ENCODE peak calls at places on chromosome 22, in eight cellular contexts. I, T, F, Z, L, Q, J and V are unnamed samples.

GRCh38 chr22:49999901-50000586 is 12.5 kb downstream of the IL17REL start:
- DNase-seq in I (no peak), T (peak; percentile 62), F (no peak), Z (no peak), L (no peak), Q (peak; percentile 17), J (no peak), V (no peak)

GRCh38 chr22:27139935-27140493 is 482.6 kb downstream of the MIAT start:
- DNase-seq in I (no peak), T (no peak), F (no peak), Z (no peak), L (no peak), Q (peak; percentile 38), J (no peak), V (peak; percentile 82)

GRCh38 chr22:50717709-50718351 is 20.2 kb upstream of the ACR start:
- DNase-seq in I (no peak), T (no peak), F (no peak), Z (no peak), L (no peak), Q (no peak), J (no peak), V (no peak)

GRCh38 chr22:27850000-27850465 is 48.5 kb upstream of the MN1 start:
- DNase-seq in I (peak; percentile 38), T (no peak), F (no peak), Z (no peak), L (no peak), Q (no peak), J (no peak), V (peak; percentile 83)

GRCh38 chr22:46171940-46172339 is 21.6 kb downstream of the PPARA start:
- DNase-seq in I (no peak), T (no peak), F (no peak), Z (peak; percentile 78), L (no peak), Q (no peak), J (no peak), V (peak; percentile 78)

GRCh38 chr22:38970548-38970947 is 11.6 kb upstream of the APOBEC3B start:
- DNase-seq in I (no peak), T (no peak), F (no peak), Z (no peak), L (no peak), Q (no peak), J (no peak), V (no peak)

GRCh38 chr22:30196141-30196866 is 50.3 kb downstream of the LIF start:
- DNase-seq in I (peak; percentile 76), T (peak; percentile 86), F (no peak), Z (peak; percentile 68), L (peak; percentile 100), Q (peak; percentile 63), J (no peak), V (peak; percentile 52)

GRCh38 chr22:48099251-48099650 is 1336.8 kb downstream of the TBC1D22A start:
- DNase-seq in I (no peak), T (peak; percentile 46), F (no peak), Z (no peak), L (no peak), Q (no peak), J (no peak), V (no peak)

GRCh38 chr22:45804986-45805325 is 133.3 kb downstream of the ATXN10 start:
- DNase-seq in I (no peak), T (no peak), F (no peak), Z (no peak), L (peak; percentile 92), Q (no peak), J (no peak), V (peak; percentile 96)

GRCh38 chr22:46025225-46025972 is 48.4 kb upstream of the WNT7B start:
- DNase-seq in I (peak; percentile 13), T (peak; percentile 27), F (no peak), Z (no peak), L (no peak), Q (no peak), J (no peak), V (no peak)

GRCh38 chr22:45647532-45648225 is 24.0 kb upstream of the ATXN10 start:
- DNase-seq in I (no peak), T (peak; percentile 48), F (no peak), Z (no peak), L (no peak), Q (no peak), J (no peak), V (no peak)

GRCh38 chr22:30781271-30781875 is 86.7 kb downstream of the OSBP2 start:
- DNase-seq in I (no peak), T (no peak), F (no peak), Z (no peak), L (no peak), Q (no peak), J (no peak), V (no peak)

GRCh38 chr22:21937821-21938070 is 14.9 kb downstream of the PPM1F start:
- DNase-seq in I (no peak), T (no peak), F (no peak), Z (no peak), L (no peak), Q (no peak), J (no peak), V (no peak)

GRCh38 chr22:21938906-21939305 is 13.7 kb downstream of the PPM1F start:
- DNase-seq in I (no peak), T (no peak), F (no peak), Z (no peak), L (no peak), Q (no peak), J (no peak), V (no peak)

GRCh38 chr22:21940521-21940920 is 12.1 kb downstream of the PPM1F start:
- DNase-seq in I (no peak), T (no peak), F (no peak), Z (no peak), L (no peak), Q (no peak), J (no peak), V (no peak)

GRCh38 chr22:21938071-21938822 is 14.4 kb downstream of the PPM1F start:
- DNase-seq in I (peak; percentile 95), T (peak; percentile 97), F (peak; percentile 90), Z (peak; percentile 96), L (peak; percentile 85), Q (peak; percentile 96), J (peak; percentile 83), V (peak; percentile 87)

DNA sequence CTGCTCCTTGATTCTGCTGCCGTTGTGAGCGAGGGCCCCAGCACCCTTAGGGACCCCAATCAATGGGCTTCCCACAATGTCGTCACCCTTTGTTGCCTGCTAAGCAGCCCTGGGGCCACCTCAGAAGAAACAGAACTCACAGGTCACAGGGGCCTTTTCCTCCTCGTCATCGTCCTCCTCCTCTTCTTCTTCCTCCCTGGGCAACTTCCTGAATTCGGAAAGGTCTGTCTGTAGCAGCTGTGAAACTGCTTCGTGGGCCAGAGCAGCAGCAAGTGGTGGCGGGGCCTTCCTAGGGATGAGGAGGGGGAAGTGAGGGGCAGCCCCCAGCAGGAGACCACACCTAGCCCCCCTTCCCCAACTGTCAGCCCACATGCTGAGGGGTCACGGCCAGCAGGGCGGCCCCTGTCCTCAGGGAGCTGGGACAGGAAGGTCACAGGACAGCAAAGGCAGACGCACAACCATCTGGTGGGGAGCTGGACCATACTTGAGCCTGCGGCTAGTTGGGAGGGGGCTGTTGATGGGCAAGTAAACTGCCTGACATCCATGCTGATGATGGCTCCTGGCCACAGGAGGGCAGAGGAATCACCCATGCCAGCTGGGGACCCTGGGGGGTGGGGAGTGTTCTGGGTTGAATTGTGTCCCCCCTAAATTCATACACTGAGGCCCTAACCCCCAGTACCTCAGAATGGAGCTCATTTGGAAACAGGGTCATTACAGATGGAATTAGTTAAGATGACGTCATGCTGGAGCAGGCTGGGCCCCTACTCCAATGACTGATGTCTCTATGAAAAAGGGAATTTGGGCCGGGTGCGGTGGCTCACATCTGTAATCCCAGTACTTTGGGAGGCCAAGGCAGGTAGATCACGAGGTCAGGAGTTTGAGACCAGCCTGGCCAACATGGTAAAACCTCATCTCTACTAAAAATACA is 13.0 kb downstream of the PPM1F start:
- DNase-seq in I (no peak), T (no peak), F (no peak), Z (no peak), L (no peak), Q (no peak), J (no peak), V (no peak)
- H3K4me3 ChIP-seq in I (no peak overlapping the region), T (no peak overlapping the region), F (no peak overlapping the region), Z (no peak overlapping the region), L (no peak overlapping the region), Q (no peak overlapping the region), J (no peak overlapping the region), V (no peak overlapping the region)

GRCh38 chr22:43861529-43861928 is 784 bp downstream of the SULT4A1 start:
- DNase-seq in I (no peak), T (no peak), F (no peak), Z (no peak), L (no peak), Q (no peak), J (no peak), V (peak; percentile 49)
- H3K4me3 ChIP-seq in I (no peak overlapping the region), T (no peak overlapping the region), F (peak overlapping the region; percentile 85), Z (no peak overlapping the region), L (no peak overlapping the region), Q (no peak overlapping the region), J (no peak overlapping the region), V (peak overlapping the region; percentile 50)

GRCh38 chr22:19766235-19766505 is 5.6 kb downstream of the TBX1 start:
- DNase-seq in I (no peak), T (no peak), F (no peak), Z (no peak), L (no peak), Q (no peak), J (no peak), V (no peak)
- H3K4me3 ChIP-seq in I (no peak overlapping the region), T (peak overlapping the region; percentile 37), F (no peak overlapping the region), Z (peak overlapping the region; percentile 8), L (no peak overlapping the region), Q (no peak overlapping the region), J (no peak overlapping the region), V (peak overlapping the region; percentile 20)

GRCh38 chr22:36891646-36892045 is 21.8 kb upstream of the CSF2RB start:
- DNase-seq in I (no peak), T (no peak), F (no peak), Z (no peak), L (no peak), Q (no peak), J (no peak), V (peak; percentile 59)
- H3K4me3 ChIP-seq in I (no peak overlapping the region), T (no peak overlapping the region), F (no peak overlapping the region), Z (no peak overlapping the region), L (no peak overlapping the region), Q (no peak overlapping the region), J (no peak overlapping the region), V (no peak overlapping the region)

DNA sequence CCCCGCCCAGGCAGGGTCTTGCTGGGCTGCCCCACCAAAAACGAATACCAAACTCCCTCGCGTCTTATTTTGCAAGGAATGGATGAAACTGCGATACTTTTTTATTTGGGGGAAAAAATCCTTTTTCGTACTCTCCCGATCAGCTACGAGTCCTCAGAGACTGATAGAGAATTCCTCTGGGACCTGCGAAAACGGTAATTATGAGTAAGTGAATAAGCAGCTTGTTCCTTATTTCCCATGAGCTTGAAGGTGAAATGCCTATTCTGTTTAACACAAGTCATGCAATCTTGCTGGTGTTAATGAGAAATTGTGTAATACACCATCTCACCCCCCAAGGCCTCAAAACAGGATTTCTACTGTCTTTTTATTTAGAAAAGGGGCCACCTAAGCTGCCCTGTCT is 5.5 kb downstream of the GRK3 start:
- DNase-seq in I (no peak), T (no peak), F (no peak), Z (no peak), L (no peak), Q (no peak), J (no peak), V (no peak)
- H3K4me3 ChIP-seq in I (no peak overlapping the region), T (no peak overlapping the region), F (no peak overlapping the region), Z (no peak overlapping the region), L (no peak overlapping the region), Q (no peak overlapping the region), J (no peak overlapping the region), V (no peak overlapping the region)